ENCODE peak calls at places on chromosomes 12 and 14, in four cellular contexts. R is right cardiac atrium, F is AG10803, U is K562. T is an unnamed sample.

GRCh38 chr14:50928002-50928635 is 16.2 kb downstream of the PYGL start:
- DNase-seq in R (no peak), F (peak; percentile 81), U (no peak), T (peak; percentile 36)

GRCh38 chr12:116055895-116056607 is 221.4 kb downstream of the MED13L start:
- DNase-seq in R (no peak), F (no peak), U (no peak), T (no peak)

GRCh38 chr12:122064780-122065588 is 13.6 kb upstream of the MLXIP start:
- DNase-seq in R (peak; percentile 69), F (peak; percentile 82), U (peak; percentile 83), T (peak; percentile 98)

GRCh38 chr12:76346798-76347420 is 1.3 kb downstream of the BBS10 start:
- DNase-seq in R (no peak), F (peak; percentile 77), U (peak; percentile 32), T (peak; percentile 67)

GRCh38 chr12:132955094-132955932 is 793 bp downstream of the ZNF605 start:
- DNase-seq in R (peak; percentile 70), F (peak; percentile 75), U (no peak), T (peak; percentile 86)

GRCh38 chr12:5407457-5407856 is 24.5 kb upstream of the NTF3 start:
- DNase-seq in R (no peak), F (no peak), U (no peak), T (peak; percentile 28)

GRCh38 chr12:24152270-24152669 is 202.8 kb upstream of the SOX5 start:
- DNase-seq in R (no peak), F (no peak), U (peak; percentile 15), T (no peak)

GRCh38 chr12:114697246-114697716 is 13.3 kb upstream of the TBX3 start:
- DNase-seq in R (no peak), F (no peak), U (no peak), T (no peak)

GRCh38 chr14:75223664-75224154 is 47.3 kb upstream of the TMED10 start:
- DNase-seq in R (no peak), F (peak; percentile 38), U (no peak), T (peak; percentile 18)

GRCh38 chr12:57888407-57889157 is 42.1 kb upstream of the CTDSP2 start:
- DNase-seq in R (peak; percentile 74), F (peak; percentile 65), U (no peak), T (peak; percentile 66)
- H3K4me3 ChIP-seq in R (no peak overlapping the region), F (peak overlapping the region; percentile 50), U (no peak overlapping the region), T (peak overlapping the region; percentile 16)

DNA sequence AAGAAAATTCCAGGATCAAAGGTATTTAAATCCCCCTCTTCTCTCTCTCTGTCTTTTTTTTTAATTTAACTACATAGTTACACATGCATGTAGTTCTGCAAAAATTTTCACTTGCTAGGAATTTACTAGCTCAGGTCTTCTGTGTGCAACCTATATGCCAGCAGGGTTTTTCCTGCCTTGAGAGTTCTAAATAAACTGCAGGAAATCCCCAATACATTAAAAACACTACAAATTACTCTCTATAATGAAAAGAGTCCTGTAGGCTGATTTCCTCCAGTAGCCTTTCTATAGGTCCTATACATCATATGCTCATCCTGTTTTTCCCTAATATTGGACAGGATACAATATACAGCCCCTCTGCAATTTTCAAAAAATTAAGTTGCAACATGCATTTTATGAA is 27.7 kb upstream of the ATXN7L3B start:
- DNase-seq in R (no peak), F (no peak), U (no peak), T (no peak)
- H3K4me3 ChIP-seq in R (no peak overlapping the region), F (no peak overlapping the region), U (no peak overlapping the region), T (no peak overlapping the region)

DNA sequence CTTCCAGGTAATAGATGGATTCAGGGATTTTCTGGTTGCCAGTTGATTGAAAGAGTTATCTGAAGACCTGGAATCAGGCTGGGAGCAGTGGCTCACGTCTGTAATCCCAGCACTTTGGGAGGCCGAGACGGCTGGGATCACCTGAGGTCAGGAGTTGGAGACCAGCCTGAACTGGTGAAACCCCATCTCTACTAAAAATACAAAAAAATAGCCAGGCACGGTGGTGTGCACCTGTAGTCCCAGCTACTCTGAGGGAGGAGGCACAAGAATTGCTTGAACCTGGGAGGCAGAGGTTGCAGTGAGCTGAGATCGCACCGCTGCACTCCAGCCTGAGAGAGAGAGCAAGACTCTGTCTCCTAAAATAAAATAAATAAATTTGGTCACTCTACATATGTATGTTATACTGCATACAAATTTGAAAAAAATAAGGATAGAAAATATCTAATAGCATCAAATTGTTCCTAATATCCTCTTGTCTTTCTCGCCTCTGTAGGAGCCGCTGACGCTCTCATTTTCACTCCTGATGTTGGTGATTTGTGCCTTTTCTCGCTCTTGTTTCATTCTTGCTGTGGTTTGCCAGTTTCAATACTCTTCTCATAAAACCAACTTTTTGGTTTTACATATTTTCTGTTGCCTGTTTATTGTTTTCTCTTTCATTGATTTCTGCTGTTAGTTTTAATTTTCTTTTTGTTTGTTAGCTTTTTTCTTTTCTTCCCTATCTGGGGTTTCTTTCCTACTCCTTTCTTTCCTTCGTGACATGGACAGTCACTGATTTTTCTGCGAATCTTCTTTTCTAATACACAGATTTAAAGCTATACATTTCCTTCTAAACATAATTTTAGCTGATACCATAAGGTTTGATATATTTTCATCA is 23.8 kb upstream of the PLD4 start:
- DNase-seq in R (no peak), F (no peak), U (no peak), T (no peak)
- H3K4me3 ChIP-seq in R (no peak overlapping the region), F (no peak overlapping the region), U (no peak overlapping the region), T (no peak overlapping the region)

DNA sequence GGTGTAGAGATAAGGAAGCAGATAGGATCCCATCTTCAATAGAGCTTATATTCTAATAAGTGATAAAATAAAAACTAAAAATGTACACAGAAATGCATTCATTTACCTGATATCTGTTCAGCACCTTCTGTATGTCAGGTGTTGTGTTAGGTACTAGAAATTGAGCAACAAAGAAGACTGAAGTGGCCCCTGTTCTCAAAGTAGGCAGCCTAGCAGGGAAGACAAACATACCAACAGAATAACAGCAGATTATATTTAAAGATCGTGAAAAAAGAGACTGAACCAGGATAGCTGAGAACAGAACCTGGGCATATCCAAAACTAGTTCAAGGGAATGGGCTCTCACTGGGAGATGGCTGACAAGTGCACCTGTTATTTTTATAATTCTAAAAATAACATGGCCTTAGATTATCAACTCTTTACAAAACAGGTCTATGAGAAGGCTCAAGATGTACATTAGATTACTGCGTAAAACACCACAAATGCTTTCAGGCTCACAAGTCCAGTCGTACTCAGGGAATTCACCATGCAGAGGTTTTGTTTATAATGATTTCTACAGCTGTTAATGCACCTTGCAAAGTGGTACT is 16.3 kb downstream of the ANO6 start:
- DNase-seq in R (no peak), F (no peak), U (no peak), T (no peak)
- H3K4me3 ChIP-seq in R (no peak overlapping the region), F (no peak overlapping the region), U (no peak overlapping the region), T (no peak overlapping the region)

GRCh38 chr12:46472144-46472705 is 99.7 kb upstream of the SLC38A2 start:
- DNase-seq in R (no peak), F (no peak), U (no peak), T (no peak)

GRCh38 chr12:46471404-46471803 is 98.8 kb upstream of the SLC38A2 start:
- DNase-seq in R (no peak), F (no peak), U (no peak), T (no peak)

GRCh38 chr12:46472893-46473633 is 100.5 kb upstream of the SLC38A2 start:
- DNase-seq in R (no peak), F (peak; percentile 29), U (peak; percentile 17), T (peak; percentile 53)

GRCh38 chr12:46475972-46476645 is 103.5 kb upstream of the SLC38A2 start:
- DNase-seq in R (no peak), F (no peak), U (no peak), T (no peak)

DNA sequence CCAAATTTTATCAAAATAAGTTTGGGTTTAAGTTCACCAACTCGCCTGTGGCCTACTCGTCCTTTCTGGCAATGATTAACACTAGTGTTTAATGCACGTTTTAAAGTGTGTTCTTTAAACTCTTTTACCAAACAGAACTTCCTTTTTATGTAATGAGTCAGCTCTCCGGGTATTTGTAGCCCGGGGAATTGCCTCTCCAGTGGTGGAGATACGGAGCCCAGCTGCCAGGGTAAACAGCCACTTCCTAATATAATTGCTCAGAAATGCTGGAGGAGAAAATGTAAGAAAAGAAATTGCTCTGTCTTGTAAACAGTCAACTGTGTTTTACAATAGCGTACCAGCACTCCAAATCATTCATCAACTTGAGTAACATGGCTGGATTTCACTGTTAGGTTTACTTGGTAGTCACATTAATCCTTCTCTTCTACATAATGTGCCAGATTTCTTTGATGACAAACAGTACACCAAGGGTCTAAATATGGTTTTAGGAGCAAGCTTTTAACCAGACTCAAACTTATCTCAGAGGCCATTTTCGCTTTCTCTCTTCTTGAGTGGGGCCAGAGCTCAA is 101.1 kb upstream of the SLC38A2 start:
- DNase-seq in R (peak; percentile 79), F (peak; percentile 94), U (peak; percentile 56), T (peak; percentile 94)
- H3K4me3 ChIP-seq in R (peak overlapping the region; percentile 18), F (no peak overlapping the region), U (no peak overlapping the region), T (peak overlapping the region; percentile 2)

T was measured in foreskin fibroblast.